ENCODE peak calls at places on chromosome 18, in nine cellular contexts. One of them, this sample, is unnamed.
A peak's percentile ranks its signal among the peaks of the same experiment; 100 is the strongest.

GRCh38 chr18:74898965-74899364 is 301.3 kb downstream of the ZNF407 start:
- DNase-seq in hepatic stellate cell: no peak
- DNase-seq in dermis microvascular lymphatic vessel endothelial cell: peak; percentile 84
- DNase-seq in GM19239: no peak
- DNase-seq in H1: no peak
- DNase-seq in globus pallidus: no peak
- DNase-seq in activated CD4-positive, alpha-beta T cell treated with anti-CD3 and anti-CD28 coated beads, Interleukin-2, amount 50 U/mL, for 48 hours: no peak
- DNase-seq in sigmoid colon: no peak
- DNase-seq in coronary artery: no peak
- DNase-seq in this sample: no peak

GRCh38 chr18:48410095-48410920 is 1.1 kb upstream of the ZBTB7C start:
- DNase-seq in sigmoid colon: peak; percentile 94
- DNase-seq in globus pallidus: peak; percentile 86
- DNase-seq in GM19239: peak; percentile 82
- DNase-seq in coronary artery: peak; percentile 95
- DNase-seq in hepatic stellate cell: peak; percentile 94
- DNase-seq in activated CD4-positive, alpha-beta T cell treated with anti-CD3 and anti-CD28 coated beads, Interleukin-2, amount 50 U/mL, for 48 hours: peak; percentile 83
- DNase-seq in H1: peak; percentile 57
- DNase-seq in dermis microvascular lymphatic vessel endothelial cell: peak; percentile 86
- DNase-seq in this sample: peak; percentile 92

GRCh38 chr18:50183556-50183955 is 11.4 kb downstream of the MYO5B start:
- DNase-seq in sigmoid colon: no peak
- DNase-seq in hepatic stellate cell: no peak
- DNase-seq in coronary artery: no peak
- DNase-seq in activated CD4-positive, alpha-beta T cell treated with anti-CD3 and anti-CD28 coated beads, Interleukin-2, amount 50 U/mL, for 48 hours: no peak
- DNase-seq in globus pallidus: no peak
- DNase-seq in H1: no peak
- DNase-seq in dermis microvascular lymphatic vessel endothelial cell: no peak
- DNase-seq in GM19239: no peak
- DNase-seq in this sample: no peak

GRCh38 chr18:79901665-79902064 is 49.8 kb downstream of the SLC66A2 start:
- DNase-seq in activated CD4-positive, alpha-beta T cell treated with anti-CD3 and anti-CD28 coated beads, Interleukin-2, amount 50 U/mL, for 48 hours: no peak
- DNase-seq in dermis microvascular lymphatic vessel endothelial cell: no peak
- DNase-seq in GM19239: no peak
- DNase-seq in globus pallidus: no peak
- DNase-seq in H1: no peak
- DNase-seq in hepatic stellate cell: no peak
- DNase-seq in coronary artery: no peak
- DNase-seq in sigmoid colon: no peak
- DNase-seq in this sample: no peak

GRCh38 chr18:21053127-21053526 is 58.5 kb downstream of the ROCK1 start:
- DNase-seq in H1: no peak
- DNase-seq in GM19239: no peak
- DNase-seq in sigmoid colon: no peak
- DNase-seq in globus pallidus: peak; percentile 40
- DNase-seq in dermis microvascular lymphatic vessel endothelial cell: no peak
- DNase-seq in coronary artery: no peak
- DNase-seq in hepatic stellate cell: peak; percentile 70
- DNase-seq in activated CD4-positive, alpha-beta T cell treated with anti-CD3 and anti-CD28 coated beads, Interleukin-2, amount 50 U/mL, for 48 hours: no peak
- DNase-seq in this sample: no peak

GRCh38 chr18:76396792-76397191 is 98.2 kb downstream of the ZNF516 start:
- DNase-seq in dermis microvascular lymphatic vessel endothelial cell: no peak
- DNase-seq in coronary artery: no peak
- DNase-seq in H1: no peak
- DNase-seq in GM19239: no peak
- DNase-seq in sigmoid colon: peak; percentile 25
- DNase-seq in globus pallidus: no peak
- DNase-seq in activated CD4-positive, alpha-beta T cell treated with anti-CD3 and anti-CD28 coated beads, Interleukin-2, amount 50 U/mL, for 48 hours: no peak
- DNase-seq in hepatic stellate cell: no peak
- DNase-seq in this sample: no peak

GRCh38 chr18:3448845-3449701 is 899 bp upstream of the TGIF1 start:
- DNase-seq in activated CD4-positive, alpha-beta T cell treated with anti-CD3 and anti-CD28 coated beads, Interleukin-2, amount 50 U/mL, for 48 hours: peak; percentile 76
- DNase-seq in globus pallidus: peak; percentile 81
- DNase-seq in dermis microvascular lymphatic vessel endothelial cell: peak; percentile 88
- DNase-seq in sigmoid colon: peak; percentile 95
- DNase-seq in hepatic stellate cell: peak; percentile 79
- DNase-seq in coronary artery: peak; percentile 95
- DNase-seq in H1: no peak
- DNase-seq in GM19239: no peak
- DNase-seq in this sample: peak; percentile 80

GRCh38 chr18:1294229-1294628 is 389.6 kb downstream of the ADCYAP1 start:
- DNase-seq in dermis microvascular lymphatic vessel endothelial cell: no peak
- DNase-seq in hepatic stellate cell: no peak
- DNase-seq in sigmoid colon: no peak
- DNase-seq in activated CD4-positive, alpha-beta T cell treated with anti-CD3 and anti-CD28 coated beads, Interleukin-2, amount 50 U/mL, for 48 hours: no peak
- DNase-seq in globus pallidus: no peak
- DNase-seq in H1: no peak
- DNase-seq in coronary artery: no peak
- DNase-seq in GM19239: no peak
- DNase-seq in this sample: no peak

GRCh38 chr18:49699303-49699702 is 114.0 kb downstream of the ACAA2 start:
- DNase-seq in dermis microvascular lymphatic vessel endothelial cell: no peak
- DNase-seq in globus pallidus: no peak
- DNase-seq in GM19239: no peak
- DNase-seq in H1: no peak
- DNase-seq in sigmoid colon: no peak
- DNase-seq in activated CD4-positive, alpha-beta T cell treated with anti-CD3 and anti-CD28 coated beads, Interleukin-2, amount 50 U/mL, for 48 hours: no peak
- DNase-seq in coronary artery: no peak
- DNase-seq in hepatic stellate cell: no peak
- DNase-seq in this sample: no peak

GRCh38 chr18:58389745-58390144 is 239.1 kb downstream of the ALPK2 start:
- DNase-seq in H1: no peak
- DNase-seq in sigmoid colon: no peak
- DNase-seq in hepatic stellate cell: no peak
- DNase-seq in GM19239: no peak
- DNase-seq in activated CD4-positive, alpha-beta T cell treated with anti-CD3 and anti-CD28 coated beads, Interleukin-2, amount 50 U/mL, for 48 hours: no peak
- DNase-seq in globus pallidus: no peak
- DNase-seq in coronary artery: no peak
- DNase-seq in dermis microvascular lymphatic vessel endothelial cell: no peak
- DNase-seq in this sample: no peak

GRCh38 chr18:58161659-58162058 is 117.6 kb downstream of the NEDD4L start:
- DNase-seq in activated CD4-positive, alpha-beta T cell treated with anti-CD3 and anti-CD28 coated beads, Interleukin-2, amount 50 U/mL, for 48 hours: no peak
- DNase-seq in H1: no peak
- DNase-seq in GM19239: no peak
- DNase-seq in coronary artery: no peak
- DNase-seq in hepatic stellate cell: no peak
- DNase-seq in sigmoid colon: no peak
- DNase-seq in dermis microvascular lymphatic vessel endothelial cell: no peak
- DNase-seq in globus pallidus: no peak
- DNase-seq in this sample: no peak

GRCh38 chr18:49813321-49814146 is at the start of gene ACAA2:
- DNase-seq in hepatic stellate cell: peak; percentile 74
- DNase-seq in coronary artery: peak; percentile 90
- DNase-seq in globus pallidus: peak; percentile 86
- DNase-seq in sigmoid colon: peak; percentile 95
- DNase-seq in activated CD4-positive, alpha-beta T cell treated with anti-CD3 and anti-CD28 coated beads, Interleukin-2, amount 50 U/mL, for 48 hours: peak; percentile 82
- DNase-seq in dermis microvascular lymphatic vessel endothelial cell: peak; percentile 81
- DNase-seq in H1: no peak
- DNase-seq in GM19239: peak; percentile 71
- DNase-seq in this sample: peak; percentile 89

GRCh38 chr18:6874316-6874715 is 144.8 kb downstream of the ARHGAP28 start:
- DNase-seq in coronary artery: no peak
- DNase-seq in hepatic stellate cell: no peak
- DNase-seq in H1: no peak
- DNase-seq in GM19239: no peak
- DNase-seq in activated CD4-positive, alpha-beta T cell treated with anti-CD3 and anti-CD28 coated beads, Interleukin-2, amount 50 U/mL, for 48 hours: no peak
- DNase-seq in sigmoid colon: no peak
- DNase-seq in dermis microvascular lymphatic vessel endothelial cell: no peak
- DNase-seq in globus pallidus: no peak
- DNase-seq in this sample: no peak

GRCh38 chr18:3655637-3656050 is 205.7 kb downstream of the TGIF1 start:
- DNase-seq in dermis microvascular lymphatic vessel endothelial cell: no peak
- DNase-seq in activated CD4-positive, alpha-beta T cell treated with anti-CD3 and anti-CD28 coated beads, Interleukin-2, amount 50 U/mL, for 48 hours: no peak
- DNase-seq in globus pallidus: no peak
- DNase-seq in sigmoid colon: no peak
- DNase-seq in hepatic stellate cell: no peak
- DNase-seq in coronary artery: no peak
- DNase-seq in GM19239: no peak
- DNase-seq in H1: no peak
- DNase-seq in this sample: no peak

This sample was measured in type B pancreatic cell.